ENCODE peak calls at places on chromosomes 1 and 21, in seven cellular contexts. One of them, this sample, is unnamed. For H3K4me1, the result is how much of the 10 kb centered on the place peaks cover.

GRCh38 chr1:79430437-79430836 is 423.9 kb upstream of the ADGRL4 start:
- DNase-seq in tibial nerve: no peak
- DNase-seq in right lobe of liver: no peak
- DNase-seq in K562: no peak
- DNase-seq in HepG2: no peak
- DNase-seq in ovary: no peak
- DNase-seq in sigmoid colon: no peak
- DNase-seq in this sample: no peak

GRCh38 chr1:245215071-245215470 is 60.3 kb downstream of the KIF26B start:
- DNase-seq in HepG2: no peak
- DNase-seq in sigmoid colon: no peak
- DNase-seq in ovary: no peak
- DNase-seq in tibial nerve: no peak
- DNase-seq in right lobe of liver: no peak
- DNase-seq in K562: no peak
- DNase-seq in this sample: no peak

GRCh38 chr21:46154955-46155513 is 345 bp downstream of the FTCD start:
- DNase-seq in HepG2: no peak
- DNase-seq in tibial nerve: peak
- DNase-seq in right lobe of liver: no peak
- DNase-seq in sigmoid colon: peak
- DNase-seq in ovary: peak
- DNase-seq in K562: no peak
- DNase-seq in this sample: peak

GRCh38 chr1:112818990-112819689 is 104.0 kb upstream of the PPM1J start:
- DNase-seq in sigmoid colon: no peak
- DNase-seq in K562: peak
- DNase-seq in tibial nerve: no peak
- DNase-seq in right lobe of liver: no peak
- DNase-seq in HepG2: no peak
- DNase-seq in ovary: no peak
- DNase-seq in this sample: peak

GRCh38 chr1:183808296-183809027 is 3.5 kb downstream of the RGL1 start:
- DNase-seq in sigmoid colon: no peak
- DNase-seq in right lobe of liver: no peak
- DNase-seq in K562: no peak
- DNase-seq in tibial nerve: no peak
- DNase-seq in ovary: no peak
- DNase-seq in HepG2: peak
- DNase-seq in this sample: no peak

GRCh38 chr1:108678696-108679095 is 13.4 kb upstream of the PRPF38B start:
- DNase-seq in right lobe of liver: no peak
- DNase-seq in tibial nerve: no peak
- DNase-seq in HepG2: no peak
- DNase-seq in ovary: no peak
- DNase-seq in K562: no peak
- DNase-seq in sigmoid colon: no peak
- DNase-seq in this sample: no peak

GRCh38 chr1:10658396-10659066 is 137.9 kb downstream of the CASZ1 start:
- DNase-seq in tibial nerve: no peak
- DNase-seq in sigmoid colon: no peak
- DNase-seq in K562: no peak
- DNase-seq in right lobe of liver: no peak
- DNase-seq in ovary: no peak
- DNase-seq in HepG2: no peak
- DNase-seq in this sample: no peak

GRCh38 chr1:206923009-206923960 is 1.5 kb upstream of the FCMR start:
- DNase-seq in sigmoid colon: no peak
- DNase-seq in right lobe of liver: peak
- DNase-seq in K562: no peak
- DNase-seq in ovary: no peak
- DNase-seq in tibial nerve: no peak
- DNase-seq in HepG2: no peak
- DNase-seq in this sample: peak

GRCh38 chr1:210536263-210536961 is 207.7 kb downstream of the HHAT start:
- DNase-seq in sigmoid colon: no peak
- DNase-seq in right lobe of liver: no peak
- DNase-seq in ovary: no peak
- DNase-seq in K562: no peak
- DNase-seq in tibial nerve: no peak
- DNase-seq in HepG2: no peak
- DNase-seq in this sample: no peak

GRCh38 chr1:198880818-198881597 is 242.2 kb downstream of the PTPRC start:
- DNase-seq in right lobe of liver: no peak
- DNase-seq in ovary: no peak
- DNase-seq in K562: no peak
- DNase-seq in tibial nerve: no peak
- DNase-seq in HepG2: peak
- DNase-seq in sigmoid colon: no peak
- DNase-seq in this sample: no peak

GRCh38 chr1:235021321-235021720 is 107.3 kb downstream of the TOMM20 start:
- DNase-seq in HepG2: no peak
- DNase-seq in tibial nerve: no peak
- DNase-seq in right lobe of liver: no peak
- DNase-seq in ovary: no peak
- DNase-seq in sigmoid colon: peak
- DNase-seq in K562: no peak
- DNase-seq in this sample: no peak

GRCh38 chr1:17531682-17532487 is 7.6 kb upstream of the ARHGEF10L start:
- DNase-seq in ovary: peak
- DNase-seq in tibial nerve: peak
- DNase-seq in sigmoid colon: peak
- DNase-seq in right lobe of liver: no peak
- DNase-seq in HepG2: no peak
- DNase-seq in K562: no peak
- DNase-seq in this sample: peak

GRCh38 chr1:203054184-203054583 is 27.9 kb downstream of the PPFIA4 start:
- DNase-seq in HepG2: no peak
- DNase-seq in tibial nerve: no peak
- DNase-seq in sigmoid colon: no peak
- DNase-seq in K562: no peak
- DNase-seq in ovary: no peak
- DNase-seq in right lobe of liver: no peak
- DNase-seq in this sample: no peak

GRCh38 chr1:203055983-203056382 is 29.7 kb downstream of the PPFIA4 start:
- DNase-seq in K562: no peak
- DNase-seq in HepG2: no peak
- DNase-seq in ovary: no peak
- DNase-seq in tibial nerve: no peak
- DNase-seq in sigmoid colon: no peak
- DNase-seq in right lobe of liver: no peak
- DNase-seq in this sample: no peak

GRCh38 chr1:203056516-203056915 is 29.3 kb downstream of the MYOG start:
- DNase-seq in ovary: no peak
- DNase-seq in right lobe of liver: no peak
- DNase-seq in K562: peak
- DNase-seq in HepG2: no peak
- DNase-seq in tibial nerve: no peak
- DNase-seq in sigmoid colon: no peak
- DNase-seq in this sample: no peak

GRCh38 chr1:203052556-203053059 is 26.3 kb downstream of the PPFIA4 start:
- DNase-seq in ovary: no peak
- DNase-seq in sigmoid colon: no peak
- DNase-seq in HepG2: no peak
- DNase-seq in K562: no peak
- DNase-seq in tibial nerve: no peak
- DNase-seq in right lobe of liver: no peak
- DNase-seq in this sample: no peak

DNA sequence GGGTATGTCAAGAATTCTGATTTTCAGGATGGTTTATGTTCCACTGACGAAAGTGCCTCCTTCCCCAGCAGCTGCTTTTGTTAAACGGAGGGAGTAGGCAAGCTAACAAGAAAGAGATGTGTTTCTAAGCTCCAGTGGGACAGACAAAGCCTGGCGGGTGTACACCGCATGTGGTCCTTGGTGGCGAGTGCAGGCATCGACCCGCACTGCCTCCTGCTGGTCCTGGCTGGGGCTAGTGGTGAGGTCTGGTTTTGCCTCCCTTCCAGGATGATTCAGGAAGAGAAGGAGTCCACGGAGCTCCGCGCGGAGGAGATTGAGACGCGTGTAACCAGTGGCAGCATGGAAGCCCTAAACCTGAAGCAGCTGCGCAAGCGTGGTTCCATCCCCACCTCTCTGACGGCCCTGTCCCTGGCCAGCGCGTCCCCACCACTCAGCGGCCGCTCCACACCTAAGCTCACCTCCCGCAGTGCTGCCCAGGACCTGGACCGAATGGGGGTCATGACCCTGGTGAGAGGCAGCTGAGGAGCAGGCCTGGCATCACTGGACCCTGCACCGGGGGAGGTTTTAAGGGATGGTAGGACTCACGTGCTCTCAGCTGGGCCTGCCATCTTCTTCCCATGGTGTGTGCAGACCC is 29.0 kb downstream of the PPFIA4 start:
- DNase-seq in tibial nerve: no peak
- DNase-seq in right lobe of liver: no peak
- DNase-seq in ovary: no peak
- DNase-seq in sigmoid colon: no peak
- DNase-seq in K562: peak
- DNase-seq in HepG2: no peak
- DNase-seq in this sample: no peak
- TF ChIP-seq CTCF in tibial nerve: no peak
- TF ChIP-seq CTCF in right lobe of liver: no peak
- TF ChIP-seq CTCF in ovary: no peak
- TF ChIP-seq CTCF in sigmoid colon: no peak
- TF ChIP-seq CTCF in K562: peak
- TF ChIP-seq CTCF in HepG2: peak
- TF ChIP-seq CTCF in this sample: no peak

DNA sequence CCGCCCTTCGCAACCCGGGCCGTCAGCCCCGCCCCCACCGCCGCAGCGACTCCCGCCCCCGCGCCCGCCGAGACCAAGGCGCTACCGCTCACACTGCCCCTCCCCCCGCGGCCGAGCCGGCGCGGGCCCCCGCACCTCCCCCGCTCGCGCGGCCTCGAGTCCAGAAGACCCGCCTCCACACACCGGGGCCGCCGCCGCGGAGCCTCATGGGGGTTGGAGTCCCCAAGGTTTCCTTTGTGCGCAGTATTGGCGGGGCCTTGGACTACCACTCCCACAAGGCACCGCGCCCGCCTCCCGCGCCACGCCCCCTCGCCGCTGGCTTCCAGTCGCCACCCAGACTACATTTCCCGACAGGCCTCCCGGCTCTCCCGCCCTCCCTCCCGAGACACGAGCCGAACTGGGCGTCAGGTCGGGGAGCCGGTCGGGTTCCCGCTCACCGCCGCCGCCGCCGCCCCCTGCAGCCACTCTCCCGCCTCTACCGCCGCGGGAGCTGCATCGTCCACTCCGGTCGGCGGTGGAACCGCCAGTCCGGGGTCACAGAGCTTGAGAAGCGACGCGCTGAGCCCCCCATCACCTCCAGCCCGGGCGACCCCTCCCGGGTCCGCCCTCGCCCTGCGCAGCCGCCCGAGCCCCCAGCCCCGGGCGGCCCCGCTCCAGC is at the start of gene PHF13:
- DNase-seq in tibial nerve: peak
- DNase-seq in HepG2: peak
- DNase-seq in ovary: peak
- DNase-seq in K562: peak
- DNase-seq in sigmoid colon: peak
- DNase-seq in right lobe of liver: peak
- DNase-seq in this sample: peak
- TF ChIP-seq POLR2A in tibial nerve: peak
- TF ChIP-seq POLR2A in HepG2: peak
- TF ChIP-seq POLR2A in ovary: peak
- TF ChIP-seq POLR2A in K562: peak
- TF ChIP-seq POLR2A in sigmoid colon: peak
- TF ChIP-seq POLR2A in right lobe of liver: peak
- TF ChIP-seq POLR2A in this sample: no peak

DNA sequence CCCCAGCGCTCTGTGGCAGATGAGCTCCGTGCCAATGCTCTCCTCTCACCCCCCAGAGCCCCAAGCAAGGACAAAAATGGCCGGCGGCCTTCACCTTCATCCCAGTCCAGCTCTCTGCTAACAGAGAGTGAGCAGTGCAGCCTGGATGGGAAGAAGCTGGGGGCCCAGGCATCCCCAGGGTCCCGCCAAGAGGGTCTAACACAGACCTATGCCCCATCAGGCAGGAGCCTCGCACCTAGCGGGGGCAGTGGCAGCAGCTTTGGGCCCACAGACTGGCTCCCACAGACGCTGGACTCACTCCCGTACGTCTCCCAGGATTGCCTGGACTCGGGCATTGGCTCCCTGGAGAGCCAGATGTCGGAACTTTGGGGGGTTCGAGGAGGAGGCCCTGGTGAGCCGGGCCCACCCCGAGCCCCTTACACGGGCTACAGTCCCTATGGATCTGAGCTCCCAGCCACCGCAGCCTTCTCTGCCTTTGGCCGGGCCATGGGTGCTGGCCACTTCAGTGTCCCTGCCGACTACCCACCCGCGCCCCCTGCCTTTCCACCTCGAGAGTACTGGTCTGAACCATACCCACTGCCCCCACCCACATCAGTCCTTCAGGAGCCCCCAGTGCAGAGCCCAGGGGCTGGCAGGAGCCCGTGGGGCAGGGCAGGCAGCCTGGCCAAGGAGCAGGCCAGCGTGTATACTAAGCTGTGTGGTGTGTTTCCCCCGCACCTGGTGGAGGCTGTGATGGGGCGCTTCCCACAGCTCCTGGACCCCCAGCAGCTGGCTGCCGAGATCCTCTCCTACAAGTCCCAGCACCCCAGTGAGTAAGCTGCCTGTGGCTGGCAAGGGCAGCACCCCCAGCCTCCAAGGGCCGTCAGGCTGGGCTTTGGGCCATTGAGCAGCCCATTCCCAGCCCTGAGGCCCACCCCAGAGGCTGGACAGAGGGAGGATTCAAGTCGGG is 8.7 kb downstream of the ZC3H12A start:
- DNase-seq in ovary: no peak
- DNase-seq in K562: no peak
- DNase-seq in tibial nerve: no peak
- DNase-seq in right lobe of liver: no peak
- DNase-seq in HepG2: no peak
- DNase-seq in sigmoid colon: no peak
- DNase-seq in this sample: no peak
- H3K4me1 ChIP-seq in ovary: under half
- H3K4me1 ChIP-seq in K562: under half
- H3K4me1 ChIP-seq in tibial nerve: under half
- H3K4me1 ChIP-seq in right lobe of liver: under half
- H3K4me1 ChIP-seq in HepG2: under half
- H3K4me1 ChIP-seq in sigmoid colon: half or more
- H3K4me1 ChIP-seq in this sample: half or more

GRCh38 chr1:149945206-149945605 is 8.5 kb upstream of the MTMR11 start:
- DNase-seq in HepG2: no peak
- DNase-seq in K562: no peak
- DNase-seq in tibial nerve: no peak
- DNase-seq in ovary: no peak
- DNase-seq in right lobe of liver: no peak
- DNase-seq in sigmoid colon: no peak
- DNase-seq in this sample: no peak

GRCh38 chr1:149940427-149940826 is 3.7 kb upstream of the MTMR11 start:
- DNase-seq in HepG2: no peak
- DNase-seq in K562: no peak
- DNase-seq in tibial nerve: no peak
- DNase-seq in right lobe of liver: no peak
- DNase-seq in sigmoid colon: no peak
- DNase-seq in ovary: no peak
- DNase-seq in this sample: no peak

GRCh38 chr1:149937779-149938178 is 1.1 kb upstream of the MTMR11 start:
- DNase-seq in right lobe of liver: no peak
- DNase-seq in K562: no peak
- DNase-seq in sigmoid colon: no peak
- DNase-seq in tibial nerve: no peak
- DNase-seq in HepG2: no peak
- DNase-seq in ovary: no peak
- DNase-seq in this sample: no peak

GRCh38 chr1:149942885-149943284 is 6.2 kb upstream of the MTMR11 start:
- DNase-seq in sigmoid colon: no peak
- DNase-seq in right lobe of liver: no peak
- DNase-seq in K562: no peak
- DNase-seq in HepG2: no peak
- DNase-seq in ovary: no peak
- DNase-seq in tibial nerve: no peak
- DNase-seq in this sample: no peak

GRCh38 chr1:149942207-149942606 is 5.5 kb upstream of the MTMR11 start:
- DNase-seq in tibial nerve: no peak
- DNase-seq in sigmoid colon: no peak
- DNase-seq in K562: peak
- DNase-seq in ovary: no peak
- DNase-seq in right lobe of liver: no peak
- DNase-seq in HepG2: peak
- DNase-seq in this sample: peak
- TF ChIP-seq CTCF in tibial nerve: no peak
- TF ChIP-seq CTCF in sigmoid colon: no peak
- TF ChIP-seq CTCF in K562: peak
- TF ChIP-seq CTCF in ovary: no peak
- TF ChIP-seq CTCF in right lobe of liver: no peak
- TF ChIP-seq CTCF in HepG2: peak
- TF ChIP-seq CTCF in this sample: no peak